ENCODE peak calls at places on chromosomes 7 and 10, in six cellular contexts. H, L, J, G, C and F are unnamed samples.
A peak's percentile ranks its signal among the peaks of the same experiment; 100 is the strongest.

GRCh38 chr7:150451097-150451793 is 815 bp downstream of the GIMAP8 start:
- DNase-seq in H (peak; percentile 75), L (no peak), J (no peak), G (no peak), C (no peak), F (no peak)

GRCh38 chr10:17445400-17445998 is 8.9 kb downstream of the ST8SIA6 start:
- DNase-seq in H (no peak), L (no peak), J (no peak), G (no peak), C (no peak), F (no peak)

GRCh38 chr7:78492146-78492545 is 693.6 kb downstream of the PHTF2 start:
- DNase-seq in H (no peak), L (no peak), J (no peak), G (no peak), C (no peak), F (no peak)

GRCh38 chr7:150378115-150378852 is 846 bp upstream of the ZNF775 start:
- DNase-seq in H (peak; percentile 70), L (peak; percentile 57), J (no peak), G (no peak), C (peak; percentile 19), F (peak; percentile 67)

GRCh38 chr10:20254078-20254477 is 437.8 kb downstream of the PLXDC2 start:
- DNase-seq in H (no peak), L (peak; percentile 12), J (no peak), G (no peak), C (no peak), F (no peak)

GRCh38 chr7:14207711-14208110 is 218.2 kb upstream of the ETV1 start:
- DNase-seq in H (no peak), L (no peak), J (no peak), G (no peak), C (no peak), F (no peak)

GRCh38 chr10:33217854-33218253 is 116.6 kb downstream of the NRP1 start:
- DNase-seq in H (no peak), L (no peak), J (no peak), G (no peak), C (no peak), F (no peak)

GRCh38 chr10:52927678-52928077 is 155.1 kb upstream of the MBL2 start:
- DNase-seq in H (no peak), L (no peak), J (no peak), G (no peak), C (no peak), F (no peak)

GRCh38 chr10:102375250-102375649 is 20.3 kb upstream of the NFKB2 start:
- DNase-seq in H (no peak), L (no peak), J (no peak), G (no peak), C (no peak), F (no peak)

GRCh38 chr10:22617516-22617915 is 96.9 kb downstream of the PIP4K2A start:
- DNase-seq in H (no peak), L (no peak), J (no peak), G (no peak), C (no peak), F (no peak)

GRCh38 chr7:85114342-85114741 is 72.5 kb downstream of the SEMA3D start:
- DNase-seq in H (no peak), L (no peak), J (no peak), G (no peak), C (peak; percentile 22), F (no peak)

GRCh38 chr7:37709631-37710509 is 26.3 kb downstream of the GPR141 start:
- DNase-seq in H (no peak), L (no peak), J (no peak), G (no peak), C (no peak), F (no peak)

GRCh38 chr7:151675521-151675920 is 155.8 kb upstream of the RHEB start:
- DNase-seq in H (no peak), L (no peak), J (no peak), G (peak; percentile 57), C (no peak), F (no peak)

GRCh38 chr10:112361951-112362770 is 11.8 kb upstream of the ACSL5 start:
- DNase-seq in H (no peak), L (peak; percentile 37), J (no peak), G (no peak), C (no peak), F (peak; percentile 6)

GRCh38 chr7:77425151-77426051 is 9.3 kb upstream of the GSAP start:
- DNase-seq in H (no peak), L (peak; percentile 91), J (no peak), G (no peak), C (peak; percentile 59), F (no peak)

GRCh38 chr7:6705959-6706665 is 635 bp downstream of the ZNF12 start:
- DNase-seq in H (peak; percentile 20), L (peak; percentile 33), J (no peak), G (no peak), C (no peak), F (peak; percentile 27)

GRCh38 chr10:115417585-115418265 is 324.6 kb downstream of the ATRNL1 start:
- DNase-seq in H (no peak), L (peak; percentile 37), J (no peak), G (no peak), C (peak; percentile 66), F (no peak)

GRCh38 chr10:70669015-70669414 is 3.3 kb upstream of the ADAMTS14 start:
- DNase-seq in H (no peak), L (no peak), J (no peak), G (no peak), C (no peak), F (no peak)

GRCh38 chr10:20446794-20447193 is 450.3 kb downstream of the NEBL start:
- DNase-seq in H (no peak), L (no peak), J (no peak), G (no peak), C (no peak), F (no peak)

GRCh38 chr10:81848514-81848913 is 26.5 kb upstream of the NRG3 start:
- DNase-seq in H (no peak), L (no peak), J (no peak), G (no peak), C (no peak), F (no peak)

GRCh38 chr7:69678794-69679103 is 80.5 kb downstream of the AUTS2 start:
- DNase-seq in H (no peak), L (no peak), J (no peak), G (no peak), C (no peak), F (no peak)

GRCh38 chr7:77351539-77352004 is 64.6 kb downstream of the GSAP start:
- DNase-seq in H (peak; percentile 80), L (no peak), J (no peak), G (no peak), C (no peak), F (no peak)

GRCh38 chr10:127986543-127987466 is 79.9 kb downstream of the PTPRE start:
- DNase-seq in H (no peak), L (no peak), J (no peak), G (no peak), C (no peak), F (no peak)

GRCh38 chr7:133330085-133330484 is 77.2 kb downstream of the EXOC4 start:
- DNase-seq in H (no peak), L (no peak), J (no peak), G (no peak), C (no peak), F (no peak)

GRCh38 chr10:117167346-117168134 is 29.5 kb upstream of the VAX1 start:
- DNase-seq in H (no peak), L (no peak), J (no peak), G (no peak), C (no peak), F (peak; percentile 56)

GRCh38 chr10:87750817-87751216 is 67.2 kb downstream of the ATAD1 start:
- DNase-seq in H (no peak), L (no peak), J (no peak), G (no peak), C (no peak), F (no peak)

DNA sequence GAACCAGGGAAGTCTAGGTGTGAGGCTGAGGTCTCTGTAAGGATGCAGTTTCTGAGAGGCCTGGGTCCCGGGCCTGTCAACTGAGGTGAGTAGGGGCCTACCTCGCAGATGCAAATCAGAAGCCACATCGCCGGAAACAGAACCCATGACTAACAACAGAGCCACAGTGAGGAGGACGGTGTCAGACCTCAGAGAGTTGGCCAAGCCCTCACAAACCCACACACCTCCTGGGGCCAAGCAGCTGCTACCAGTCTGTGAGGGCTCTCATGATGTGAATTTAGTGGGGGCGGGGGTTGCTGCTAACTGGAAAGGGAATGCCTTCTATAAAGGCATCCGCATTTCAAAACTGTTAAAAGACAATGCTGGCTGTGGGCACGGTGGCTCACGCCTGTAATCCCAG is 103.0 kb downstream of the COBL start:
- DNase-seq in H (no peak), L (no peak), J (no peak), G (no peak), C (no peak), F (no peak)
- H3K27ac ChIP-seq in H (no peak overlapping the region), L (no peak overlapping the region), J (no peak overlapping the region), G (no peak overlapping the region), C (no peak overlapping the region), F (no peak overlapping the region)

DNA sequence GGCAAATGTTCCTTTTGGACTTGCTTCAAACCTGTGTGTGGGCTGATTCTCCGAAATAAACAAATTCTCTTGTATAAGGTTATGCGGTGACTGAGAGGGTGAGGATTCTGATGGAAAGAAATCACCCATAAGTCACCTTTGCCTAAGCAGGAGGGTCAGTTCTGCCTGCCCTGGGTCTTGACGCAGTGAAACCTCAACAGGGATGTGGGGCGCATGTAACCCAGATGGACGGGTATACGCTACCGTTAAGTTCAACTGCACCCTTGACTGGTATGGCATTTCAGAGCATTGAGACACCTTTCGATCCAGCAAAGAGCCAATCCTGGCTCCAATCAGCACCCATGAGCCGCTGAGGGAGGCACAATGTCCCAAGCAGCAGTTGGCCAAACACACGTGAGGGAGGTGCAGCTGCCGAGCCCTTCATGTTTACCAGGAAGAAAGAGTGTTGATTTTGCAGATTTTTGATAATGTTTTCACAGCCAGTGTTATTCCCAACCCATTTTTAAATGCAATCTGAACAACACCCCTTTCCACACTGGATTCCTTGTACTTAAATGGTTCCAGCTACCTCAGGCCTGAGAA is 48.1 kb downstream of the SORBS1 start:
- DNase-seq in H (no peak), L (no peak), J (no peak), G (no peak), C (no peak), F (peak; percentile 67)
- H3K4me1 ChIP-seq in H (no peaks in the 10 kb centered on the region), L (peaks cover 2% of the 10 kb centered on the region), J (peaks cover 44% of the 10 kb centered on the region), G (peaks cover 52% of the 10 kb centered on the region), C (peaks cover 6% of the 10 kb centered on the region), F (peaks cover 45% of the 10 kb centered on the region)

DNA sequence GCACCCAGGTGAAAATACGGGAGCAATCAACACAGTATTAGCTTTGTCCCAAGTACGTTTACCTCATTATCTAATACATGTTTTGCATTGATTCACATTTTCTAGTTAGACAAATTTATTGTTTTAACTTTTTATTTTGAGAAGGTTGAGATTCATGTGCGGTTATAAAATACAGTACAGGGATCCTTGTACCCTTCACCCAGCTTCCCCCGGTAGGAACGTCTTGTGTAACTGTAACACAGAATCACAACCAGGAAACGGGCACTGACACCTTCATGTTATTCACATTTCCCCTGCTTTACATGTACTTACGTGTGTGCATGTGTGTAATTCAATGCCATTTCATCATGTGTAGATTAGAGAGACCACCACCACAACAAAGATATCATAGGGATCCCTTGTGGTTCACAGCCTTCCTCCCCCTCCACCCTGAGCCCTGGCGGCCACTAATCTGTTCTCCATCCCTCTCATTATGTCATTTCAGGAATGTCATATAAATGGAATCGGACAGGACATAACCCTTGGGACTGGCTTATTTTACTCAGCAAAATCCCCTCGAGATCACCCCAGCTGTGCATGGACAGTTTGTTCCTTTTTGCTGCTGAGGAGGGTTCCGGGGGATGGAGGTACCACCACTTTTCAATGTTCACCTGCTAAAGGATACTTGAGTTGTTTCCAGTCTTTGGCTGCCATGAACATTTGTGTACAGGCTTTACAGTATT is 46.5 kb upstream of the C10orf71 start:
- DNase-seq in H (no peak), L (no peak), J (no peak), G (no peak), C (no peak), F (no peak)
- H3K4me3 ChIP-seq in H (no peak overlapping the region), L (no peak overlapping the region), J (no peak overlapping the region), G (no peak overlapping the region), C (no peak overlapping the region), F (no peak overlapping the region)

GRCh38 chr7:93910076-93910994 is 4.0 kb downstream of the GNGT1 start:
- DNase-seq in H (no peak), L (peak; percentile 84), J (no peak), G (no peak), C (no peak), F (no peak)
- H3K27ac ChIP-seq in H (no peak overlapping the region), L (peak overlapping the region; percentile 34), J (no peak overlapping the region), G (no peak overlapping the region), C (no peak overlapping the region), F (no peak overlapping the region)